ENCODE peak calls at places on chromosomes 11 and 22, in four cellular contexts. E, G, B and N are unnamed samples.

GRCh38 chr11:116257092-116257491 is 515.7 kb downstream of the BUD13 start:
- DNase-seq in E (no peak), G (no peak), B (no peak), N (no peak)

GRCh38 chr11:39741066-39741465 is 1718.4 kb downstream of the LRRC4C start:
- DNase-seq in E (no peak), G (no peak), B (no peak), N (no peak)

GRCh38 chr22:20885017-20885556 is 26.3 kb downstream of the SNAP29 start:
- DNase-seq in E (no peak), G (no peak), B (no peak), N (no peak)

GRCh38 chr11:101864098-101864497 is 50.7 kb upstream of the CEP126 start:
- DNase-seq in E (no peak), G (no peak), B (no peak), N (no peak)

GRCh38 chr11:115612331-115612730 is 108.1 kb upstream of the CADM1 start:
- DNase-seq in E (peak), G (peak), B (no peak), N (no peak)

GRCh38 chr22:32985899-32986772 is 72.0 kb downstream of the SYN3 start:
- DNase-seq in E (peak), G (peak), B (no peak), N (peak)

GRCh38 chr11:60767388-60767811 is 10.7 kb downstream of the MS4A15 start:
- DNase-seq in E (peak), G (no peak), B (no peak), N (no peak)

GRCh38 chr11:106302416-106302815 is 225.0 kb downstream of the AASDHPPT start:
- DNase-seq in E (no peak), G (no peak), B (no peak), N (no peak)

GRCh38 chr11:17786824-17787525 is 52.4 kb downstream of the KCNC1 start:
- DNase-seq in E (peak), G (peak), B (no peak), N (peak)

GRCh38 chr11:133950874-133951483 is 5.8 kb downstream of the IGSF9B start:
- DNase-seq in E (peak), G (no peak), B (no peak), N (no peak)

GRCh38 chr11:88402192-88402715 is 64.7 kb upstream of the CTSC start:
- DNase-seq in E (peak), G (peak), B (no peak), N (peak)

GRCh38 chr22:25139062-25139461 is 60.6 kb upstream of the CRYBB3 start:
- DNase-seq in E (no peak), G (no peak), B (no peak), N (no peak)

GRCh38 chr11:31757245-31757835 is 53.8 kb downstream of the PAX6 start:
- DNase-seq in E (no peak), G (no peak), B (no peak), N (no peak)

GRCh38 chr11:78808903-78809302 is 234.2 kb upstream of the NARS2 start:
- DNase-seq in E (no peak), G (no peak), B (no peak), N (peak)

GRCh38 chr11:112977620-112978212 is 16.5 kb downstream of the NCAM1 start:
- DNase-seq in E (peak), G (peak), B (no peak), N (peak)

GRCh38 chr11:16604784-16605439 is 133.5 kb upstream of the C11orf58 start:
- DNase-seq in E (peak), G (peak), B (no peak), N (peak)

GRCh38 chr11:32584921-32585320 is 1.3 kb downstream of the EIF3M start:
- DNase-seq in E (peak), G (no peak), B (no peak), N (peak)

GRCh38 chr11:46369458-46370152 is 11.9 kb upstream of the MDK start:
- DNase-seq in E (peak), G (peak), B (no peak), N (peak)

GRCh38 chr22:37983860-37984791 is at the start of gene SOX10:
- DNase-seq in E (peak), G (no peak), B (no peak), N (no peak)

GRCh38 chr11:2186669-2187266 is 15.2 kb upstream of the TH start:
- DNase-seq in E (peak), G (no peak), B (no peak), N (peak)

GRCh38 chr11:129917231-129917630 is 21.9 kb upstream of the NFRKB start:
- DNase-seq in E (no peak), G (peak), B (no peak), N (no peak)

GRCh38 chr11:78350101-78350645 is 67.4 kb downstream of the GAB2 start:
- DNase-seq in E (peak), G (peak), B (no peak), N (no peak)

GRCh38 chr11:11044137-11044855 is 186.4 kb upstream of the ZBED5 start:
- DNase-seq in E (no peak), G (no peak), B (no peak), N (no peak)

GRCh38 chr11:1171985-1172728 is 14.4 kb downstream of the MUC5AC start:
- DNase-seq in E (no peak), G (no peak), B (peak), N (no peak)

GRCh38 chr11:74255741-74256369 is 55.6 kb downstream of the P4HA3 start:
- DNase-seq in E (peak), G (peak), B (no peak), N (peak)

GRCh38 chr11:72721689-72722049 is 30.5 kb downstream of the ARAP1 start:
- DNase-seq in E (no peak), G (no peak), B (no peak), N (peak)

GRCh38 chr11:75577198-75577597 is 15.1 kb downstream of the SERPINH1 start:
- DNase-seq in E (peak), G (peak), B (no peak), N (peak)

GRCh38 chr11:134347441-134347840 is 15.7 kb downstream of the GLB1L2 start:
- DNase-seq in E (no peak), G (no peak), B (no peak), N (no peak)

GRCh38 chr22:41197808-41198585 is 7.1 kb upstream of the L3MBTL2 start:
- DNase-seq in E (peak), G (no peak), B (no peak), N (no peak)

GRCh38 chr22:41193829-41194228 is 11.3 kb upstream of the L3MBTL2 start:
- DNase-seq in E (no peak), G (no peak), B (peak), N (no peak)

GRCh38 chr22:41201146-41201545 is 4.0 kb upstream of the L3MBTL2 start:
- DNase-seq in E (no peak), G (no peak), B (no peak), N (no peak)

GRCh38 chr22:41191467-41191866 is 13.6 kb upstream of the L3MBTL2 start:
- DNase-seq in E (no peak), G (no peak), B (peak), N (no peak)

GRCh38 chr22:41197046-41197807 is 7.9 kb upstream of the L3MBTL2 start:
- DNase-seq in E (peak), G (peak), B (peak), N (peak)
- TF ChIP-seq CTCF in E (no peak), G (peak), B (peak), N (no peak)

DNA sequence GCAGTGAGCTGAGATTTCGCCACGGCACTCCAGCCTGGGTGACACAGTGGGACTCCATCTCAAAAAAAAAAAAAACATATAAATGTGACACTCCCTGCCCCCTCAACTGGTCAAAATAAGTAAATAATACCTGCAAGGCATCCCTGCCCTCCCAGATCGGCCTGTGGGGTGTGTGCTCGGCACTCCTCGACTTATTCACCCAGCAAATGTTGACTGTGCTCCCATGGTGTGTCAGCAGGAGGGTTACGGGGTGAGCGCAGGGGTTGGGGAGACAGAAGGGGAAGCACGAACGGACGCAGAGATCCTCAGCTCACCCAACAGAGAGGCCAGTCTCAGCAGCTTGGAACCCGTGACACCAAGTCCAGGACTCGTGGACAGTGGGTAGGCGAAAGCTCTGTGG is 1.7 kb upstream of the ADM2 start:
- DNase-seq in E (no peak), G (no peak), B (no peak), N (no peak)
- TF ChIP-seq CTCF in E (no peak), G (no peak), B (no peak), N (no peak)

GRCh38 chr11:84800755-84801346 is 826.3 kb downstream of the DLG2 start:
- DNase-seq in E (peak), G (peak), B (no peak), N (peak)
- TF ChIP-seq CTCF in E (peak), G (peak), B (peak), N (peak)

GRCh38 chr11:59263225-59263894 is 50.6 kb upstream of the MPEG1 start:
- DNase-seq in E (peak), G (no peak), B (no peak), N (peak)
- TF ChIP-seq CTCF in E (peak), G (no peak), B (peak), N (no peak)